ENCODE peak calls at places on chromosome 10, in eight cellular contexts. Z, X, R, L, A, P, E and N are unnamed samples.

GRCh38 chr10:82814635-82815034 is 939.6 kb downstream of the NRG3 start:
- DNase-seq in A (no peak), X (no peak), Z (no peak), L (no peak), E (no peak), R (no peak), P (no peak), N (no peak)

GRCh38 chr10:109902992-109903947 is 20.0 kb downstream of the XPNPEP1 start:
- DNase-seq in P (no peak), Z (no peak), A (no peak), L (no peak), X (no peak), E (no peak), R (no peak), N (peak)

GRCh38 chr10:26725837-26726727 is 28.6 kb downstream of the PDSS1 start:
- DNase-seq in E (peak), R (no peak), L (peak), P (peak), X (no peak), Z (peak), A (no peak), N (peak)

GRCh38 chr10:100869399-100869798 is 43.4 kb upstream of the SLF2 start:
- DNase-seq in L (no peak), E (no peak), R (no peak), X (no peak), Z (no peak), P (no peak), A (no peak), N (no peak)

GRCh38 chr10:95655571-95656290 is 780 bp downstream of the ALDH18A1 start:
- DNase-seq in P (no peak), Z (no peak), R (no peak), X (no peak), A (no peak), E (peak), L (no peak), N (peak)

GRCh38 chr10:101468159-101468558 is 114.2 kb downstream of the BTRC start:
- DNase-seq in L (no peak), P (no peak), A (no peak), X (no peak), R (no peak), Z (no peak), E (no peak), N (no peak)

GRCh38 chr10:99540339-99540672 is 7.6 kb downstream of the NKX2-3 start:
- DNase-seq in L (no peak), X (no peak), P (no peak), Z (no peak), A (no peak), R (no peak), E (peak), N (no peak)

GRCh38 chr10:114766470-114766869 is 55.1 kb upstream of the FHIP2A start:
- DNase-seq in L (no peak), E (no peak), A (no peak), R (no peak), Z (no peak), P (no peak), X (no peak), N (no peak)

GRCh38 chr10:132394201-132394811 is 2.7 kb upstream of the PWWP2B start:
- DNase-seq in X (no peak), E (no peak), L (no peak), R (no peak), Z (peak), A (no peak), P (no peak), N (no peak)

GRCh38 chr10:81026597-81026996 is 488.9 kb downstream of the SH2D4B start:
- DNase-seq in X (no peak), P (no peak), A (no peak), E (no peak), L (no peak), R (no peak), Z (no peak), N (no peak)